ENCODE peak calls at places on chromosome 20, in four cellular contexts. A is BJ, C is pancreas, M is MM.1S. B is an unnamed sample.

GRCh38 chr20:51156796-51157119 is 133.9 kb upstream of the KCNG1 start:
- DNase-seq in C (no peak), A (no peak), M (no peak), B (no peak)

GRCh38 chr20:35497780-35498189 is 31.7 kb downstream of the C20orf173 start:
- DNase-seq in M (no peak), A (no peak), C (peak), B (no peak)

GRCh38 chr20:61835791-61836350 is 229.8 kb downstream of the TAF4 start:
- DNase-seq in M (no peak), C (peak), A (no peak), B (no peak)

GRCh38 chr20:25356294-25356933 is 34.2 kb downstream of the ABHD12 start:
- DNase-seq in C (no peak), A (no peak), M (no peak), B (no peak)

GRCh38 chr20:44210422-44211176 is at the start of gene OSER1:
- DNase-seq in C (peak), A (peak), M (peak), B (peak)

GRCh38 chr20:5864873-5865582 is 85.3 kb downstream of the TRMT6 start:
- DNase-seq in M (no peak), C (no peak), A (no peak), B (peak)

GRCh38 chr20:19921349-19921793 is 95.8 kb upstream of the NAA20 start:
- DNase-seq in M (no peak), C (no peak), A (no peak), B (no peak)

GRCh38 chr20:34977365-34978091 is 21.9 kb downstream of the MYH7B start:
- DNase-seq in M (no peak), A (no peak), C (no peak), B (no peak)

GRCh38 chr20:1826046-1826445 is 69.2 kb upstream of the SIRPA start:
- DNase-seq in A (no peak), C (no peak), M (no peak), B (no peak)

GRCh38 chr20:60867589-60867988 is 384.5 kb upstream of the CDH4 start:
- DNase-seq in M (no peak), A (no peak), C (no peak), B (no peak)

GRCh38 chr20:34925341-34925740 is 30.3 kb downstream of the GSS start:
- DNase-seq in M (no peak), A (no peak), C (no peak), B (no peak)

DNA sequence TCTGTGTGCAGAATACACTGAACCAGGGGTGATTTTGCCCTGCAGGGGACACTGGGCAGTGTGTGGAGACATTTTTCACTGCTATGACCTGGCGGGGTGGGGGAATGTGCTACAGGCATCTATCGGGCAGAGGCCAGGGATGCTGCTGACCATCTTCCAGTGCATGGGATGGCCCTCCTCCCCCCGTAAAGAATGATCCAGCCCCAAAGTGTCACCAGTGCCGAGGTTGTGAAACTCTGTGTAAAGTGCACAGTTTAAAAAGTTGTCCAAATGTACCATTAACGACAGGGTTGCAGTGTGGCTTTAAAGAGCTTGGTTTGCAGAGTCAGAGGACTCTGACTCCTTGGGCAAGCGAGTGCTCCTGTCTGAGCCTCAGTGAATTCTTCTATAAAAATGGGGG is 72.1 kb downstream of the SULF2 start:
- DNase-seq in A (no peak), M (no peak), C (no peak), B (no peak)
- TF ChIP-seq CTCF in A (no peak), M (no peak), C (no peak), B (no peak)

GRCh38 chr20:38031957-38032356 is 1.3 kb downstream of the TTI1 start:
- DNase-seq in A (no peak), C (no peak), M (no peak), B (no peak)
- H3K4me3 ChIP-seq in A (no peak), C (peak), M (peak), B (peak)

DNA sequence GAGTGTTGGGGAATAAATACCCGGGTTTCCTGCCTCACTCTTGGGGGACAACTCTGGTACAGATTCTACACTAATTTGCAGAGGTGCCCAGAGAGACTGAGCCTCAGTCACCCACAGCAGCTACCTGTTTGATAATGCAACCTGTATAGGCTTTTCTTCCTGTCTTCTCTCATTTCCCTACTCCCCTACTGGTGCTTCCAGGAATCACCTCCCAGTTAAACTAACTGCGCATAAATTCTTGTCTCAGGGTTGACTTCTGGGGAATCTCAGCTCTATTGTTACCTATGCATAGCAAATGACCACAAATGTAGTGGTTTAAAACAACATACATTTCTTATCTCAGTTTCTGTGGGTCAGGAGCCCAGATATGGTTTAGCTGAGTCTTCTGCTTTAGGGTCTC is 11.3 kb downstream of the OCSTAMP start:
- DNase-seq in A (no peak), M (no peak), C (no peak), B (no peak)
- TF ChIP-seq CTCF in A (no peak), M (no peak), C (no peak), B (no peak)

DNA sequence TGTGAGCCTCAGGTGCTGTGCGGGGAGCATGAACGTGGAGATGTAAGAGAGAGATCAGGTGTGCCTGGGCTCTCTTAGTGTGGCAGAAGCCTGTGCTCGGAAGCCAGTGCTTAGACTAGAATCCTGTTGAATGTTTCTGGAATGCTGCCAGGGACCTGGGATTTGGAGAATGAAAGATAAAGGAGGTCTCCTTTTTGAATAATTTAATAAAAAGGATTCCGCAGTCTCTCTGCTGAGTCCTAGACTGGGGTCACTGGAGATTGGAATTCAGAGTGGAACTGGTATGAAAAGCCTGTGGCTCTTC is 18.8 kb upstream of the EFCAB8 start:
- DNase-seq in C (no peak), M (no peak), A (no peak), B (no peak)
- H3K4me3 ChIP-seq in C (no peak), M (no peak), A (no peak), B (no peak)

GRCh38 chr20:24098886-24099285 is 110.3 kb upstream of the GGTLC1 start:
- DNase-seq in M (no peak), C (no peak), A (no peak), B (no peak)

GRCh38 chr20:24102290-24102689 is 113.7 kb upstream of the GGTLC1 start:
- DNase-seq in C (no peak), A (no peak), M (peak), B (no peak)

GRCh38 chr20:24102749-24103148 is 114.2 kb upstream of the GGTLC1 start:
- DNase-seq in A (no peak), M (no peak), C (no peak), B (no peak)

GRCh38 chr20:24097506-24098245 is 109.1 kb upstream of the GGTLC1 start:
- DNase-seq in C (no peak), M (no peak), A (no peak), B (no peak)

DNA sequence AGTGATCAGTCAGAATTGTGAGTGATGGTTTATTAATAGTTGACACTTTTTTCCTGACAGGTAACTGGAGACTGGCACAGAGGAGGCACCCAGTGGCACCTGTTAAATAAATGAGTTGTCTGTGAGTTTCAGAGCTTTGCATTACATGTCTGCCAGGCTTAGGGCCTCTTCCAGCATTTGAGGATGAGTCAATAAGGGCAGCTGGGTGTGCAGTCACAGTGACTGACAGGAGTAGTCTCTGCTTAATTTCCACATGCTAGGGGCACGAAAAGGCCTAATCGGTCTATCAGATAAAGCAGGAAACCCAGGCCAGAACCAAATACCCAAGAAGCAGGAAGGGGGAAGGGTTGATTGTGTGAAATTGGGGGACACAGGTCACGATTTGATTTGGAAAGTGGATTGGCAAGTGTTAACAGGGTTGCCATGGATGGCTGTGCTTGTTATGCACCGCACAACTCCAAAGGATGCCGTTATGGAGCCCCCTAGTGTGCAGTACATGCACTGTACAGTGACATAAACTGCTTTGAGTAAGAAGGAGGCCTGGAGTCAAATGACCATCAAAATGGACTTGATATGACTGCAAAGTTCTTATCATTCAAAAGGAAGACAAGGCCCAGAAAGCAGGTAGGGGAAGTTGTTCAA is 111.9 kb upstream of the GGTLC1 start:
- DNase-seq in A (no peak), C (no peak), M (peak), B (peak)
- TF ChIP-seq CTCF in A (peak), C (peak), M (peak), B (peak)

DNA sequence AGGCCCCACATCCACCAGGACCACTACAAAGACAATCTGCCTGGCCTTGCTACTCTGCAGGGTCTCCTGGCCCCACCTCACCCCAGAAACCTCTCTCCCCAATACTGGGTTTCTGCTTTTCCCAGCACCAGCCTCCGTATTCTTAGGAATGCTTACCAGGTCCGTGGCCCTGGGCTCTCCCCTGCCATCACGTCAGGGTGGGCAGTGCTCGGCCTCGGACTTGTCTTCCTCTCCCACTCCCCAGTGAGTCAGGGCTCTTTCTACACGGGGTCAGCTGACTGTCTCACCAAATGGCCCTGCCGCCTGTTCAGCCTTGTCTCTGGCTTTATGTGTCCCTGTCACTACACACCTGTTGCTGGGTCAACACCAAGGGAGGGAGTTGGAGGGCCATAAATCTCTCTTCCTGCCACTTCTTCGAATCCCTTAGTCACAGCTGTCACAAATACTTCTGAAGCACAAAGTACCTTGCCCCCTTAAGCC is 3.2 kb downstream of the NNAT start:
- DNase-seq in A (no peak), C (peak), M (no peak), B (no peak)
- H3K4me3 ChIP-seq in A (no peak), C (no peak), M (no peak), B (no peak)

DNA sequence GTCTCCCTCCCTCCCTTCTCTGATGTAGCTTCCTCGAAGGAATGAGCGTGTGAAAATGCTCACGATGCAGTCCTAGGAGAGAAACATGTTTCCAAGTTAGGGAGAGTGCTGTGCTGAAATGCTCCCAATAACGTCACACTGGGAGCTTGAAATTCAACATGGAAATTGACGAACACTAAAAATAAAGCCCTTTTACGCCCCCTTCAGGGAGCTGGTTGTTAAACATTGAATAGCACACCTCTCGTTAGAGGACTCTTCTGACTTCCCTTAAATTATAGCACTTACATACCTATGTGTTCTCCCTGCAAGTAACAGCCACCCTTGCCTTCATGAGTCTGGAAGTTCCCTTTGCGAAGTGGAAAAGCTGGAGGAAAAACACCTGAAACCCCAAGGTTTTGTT is 88.6 kb downstream of the BFSP1 start:
- DNase-seq in M (no peak), C (no peak), A (no peak), B (no peak)
- TF ChIP-seq CTCF in M (peak), C (no peak), A (peak), B (no peak)

GRCh38 chr20:45909817-45910669 is 1.9 kb downstream of the PLTP start:
- DNase-seq in C (no peak), A (no peak), M (no peak), B (no peak)
- H3K4me3 ChIP-seq in C (no peak), A (no peak), M (peak), B (peak)

GRCh38 chr20:36728986-36729385 is 16.9 kb downstream of the NDRG3 start:
- DNase-seq in A (no peak), C (no peak), M (no peak), B (no peak)
- TF ChIP-seq CTCF in A (no peak), C (no peak), M (no peak), B (peak)

B was measured in HFF-Myc.